ENCODE peak calls at places on chromosomes 11 and 22, in five cellular contexts. E is esophagus squamous epithelium, P is natural killer cell, O is activated T-cell treated with anti-CD3 and anti-CD28 coated beads for 48 hours, H is Peyer's patch. T is an unnamed sample.

GRCh38 chr11:105538531-105538930 is 71.3 kb upstream of the GRIA4 start:
- DNase-seq in O (no peak), P (no peak), H (no peak), E (no peak), T (no peak)

GRCh38 chr11:864928-865327 is 22.3 kb downstream of the TSPAN4 start:
- DNase-seq in H (no peak), O (no peak), P (no peak), E (no peak), T (no peak)

GRCh38 chr11:1875093-1875785 is 16.5 kb downstream of the PRR33 start:
- DNase-seq in H (no peak), P (no peak), O (no peak), E (no peak), T (no peak)

GRCh38 chr11:2377511-2378443 is 667 bp downstream of the CD81 start:
- DNase-seq in O (peak; percentile 47), E (no peak), H (peak; percentile 83), P (no peak), T (peak; percentile 65)

GRCh38 chr11:10122337-10123197 is 171.5 kb downstream of the SBF2 start:
- DNase-seq in P (no peak), H (no peak), O (no peak), E (no peak), T (no peak)

GRCh38 chr11:62484352-62484751 is 62.3 kb downstream of the AHNAK start:
- DNase-seq in H (no peak), P (no peak), O (no peak), E (no peak), T (no peak)

GRCh38 chr11:112962854-112963367 is 1.7 kb downstream of the NCAM1 start:
- DNase-seq in E (no peak), P (peak; percentile 21), H (no peak), O (no peak), T (no peak)

GRCh38 chr11:19962795-19963163 is 197.5 kb downstream of the DBX1 start:
- DNase-seq in H (no peak), E (no peak), O (no peak), P (no peak), T (no peak)

GRCh38 chr22:21938906-21939305 is 13.7 kb downstream of the PPM1F start:
- DNase-seq in P (no peak), O (no peak), H (no peak), E (no peak), T (no peak)

GRCh38 chr11:74950374-74950969 is 1.4 kb downstream of the SPCS2 start:
- DNase-seq in O (no peak), E (no peak), H (peak; percentile 67), P (no peak), T (no peak)

GRCh38 chr22:28903080-28903479 is 19.7 kb downstream of the ZNRF3 start:
- DNase-seq in E (no peak), P (no peak), O (no peak), H (no peak), T (no peak)

GRCh38 chr11:10906521-10906920 is 48.7 kb upstream of the ZBED5 start:
- DNase-seq in E (no peak), H (no peak), O (no peak), P (no peak), T (no peak)

GRCh38 chr11:6812391-6813005 is 13.0 kb upstream of the OR6A2 start:
- DNase-seq in H (no peak), E (no peak), P (no peak), O (no peak), T (peak; percentile 4)

GRCh38 chr11:40841231-40841630 is 618.2 kb downstream of the LRRC4C start:
- DNase-seq in P (no peak), H (no peak), E (no peak), O (no peak), T (no peak)

GRCh38 chr22:36048911-36049677 is 20.5 kb upstream of the RBFOX2 start:
- DNase-seq in E (no peak), H (no peak), O (no peak), P (no peak), T (no peak)

GRCh38 chr11:64842851-64843841 is 1.3 kb downstream of the CDC42BPG start:
- DNase-seq in E (no peak), P (no peak), H (no peak), O (no peak), T (no peak)

GRCh38 chr11:110319501-110319900 is 23.1 kb upstream of the RDX start:
- DNase-seq in H (no peak), O (no peak), P (no peak), E (no peak), T (no peak)

T was measured in stimulated activated CD4-positive, alpha-beta T cell treated with anti-CD3 and anti-CD28 coated beads, Interleukin-12 subunit alpha, Interleukin-12 subunit beta, amount 100 ng/mL, for 4 hours.